ENCODE peak calls at places on chromosomes 4 and X, in ten cellular contexts. One of them, this sample, is unnamed.

GRCh38 chr4:110917835-110918234 is 295.0 kb upstream of the PITX2 start:
- DNase-seq in NCI-H2029: no peak
- DNase-seq in right cardiac atrium: no peak
- DNase-seq in stimulated activated CD4-positive, alpha-beta T cell treated with anti-CD3 and anti-CD28 coated beads, Interleukin-2, amount 100 ng/mL, for 4 hours: no peak
- DNase-seq in NCI-H1694: no peak
- DNase-seq in posterior vena cava: no peak
- DNase-seq in fibroblast of gingiva: no peak
- DNase-seq in iPS DF 6.9: no peak
- DNase-seq in ELR: no peak
- DNase-seq in epithelial cell of prostate: no peak
- DNase-seq in this sample: no peak

GRCh38 chr4:169603312-169603711 is 9.1 kb downstream of the NEK1 start:
- DNase-seq in NCI-H1694: no peak
- DNase-seq in ELR: no peak
- DNase-seq in epithelial cell of prostate: no peak
- DNase-seq in iPS DF 6.9: no peak
- DNase-seq in NCI-H2029: no peak
- DNase-seq in stimulated activated CD4-positive, alpha-beta T cell treated with anti-CD3 and anti-CD28 coated beads, Interleukin-2, amount 100 ng/mL, for 4 hours: no peak
- DNase-seq in right cardiac atrium: no peak
- DNase-seq in posterior vena cava: no peak
- DNase-seq in fibroblast of gingiva: no peak
- DNase-seq in this sample: no peak

GRCh38 chrX:111467896-111468295 is 43.5 kb upstream of the SERTM2 start:
- DNase-seq in iPS DF 6.9: no peak
- DNase-seq in ELR: no peak
- DNase-seq in right cardiac atrium: peak
- DNase-seq in fibroblast of gingiva: no peak
- DNase-seq in posterior vena cava: peak
- DNase-seq in NCI-H1694: no peak
- DNase-seq in stimulated activated CD4-positive, alpha-beta T cell treated with anti-CD3 and anti-CD28 coated beads, Interleukin-2, amount 100 ng/mL, for 4 hours: no peak
- DNase-seq in NCI-H2029: no peak
- DNase-seq in epithelial cell of prostate: no peak
- DNase-seq in this sample: no peak

GRCh38 chrX:149721778-149722177 is 9.9 kb downstream of the MAGEA11 start:
- DNase-seq in NCI-H2029: no peak
- DNase-seq in fibroblast of gingiva: no peak
- DNase-seq in epithelial cell of prostate: no peak
- DNase-seq in ELR: no peak
- DNase-seq in stimulated activated CD4-positive, alpha-beta T cell treated with anti-CD3 and anti-CD28 coated beads, Interleukin-2, amount 100 ng/mL, for 4 hours: no peak
- DNase-seq in posterior vena cava: no peak
- DNase-seq in NCI-H1694: no peak
- DNase-seq in right cardiac atrium: no peak
- DNase-seq in iPS DF 6.9: no peak
- DNase-seq in this sample: no peak

GRCh38 chr4:6195602-6196319 is 4.6 kb downstream of the JAKMIP1 start:
- DNase-seq in iPS DF 6.9: no peak
- DNase-seq in NCI-H2029: peak
- DNase-seq in fibroblast of gingiva: no peak
- DNase-seq in epithelial cell of prostate: no peak
- DNase-seq in NCI-H1694: peak
- DNase-seq in ELR: no peak
- DNase-seq in posterior vena cava: no peak
- DNase-seq in right cardiac atrium: no peak
- DNase-seq in stimulated activated CD4-positive, alpha-beta T cell treated with anti-CD3 and anti-CD28 coated beads, Interleukin-2, amount 100 ng/mL, for 4 hours: no peak
- DNase-seq in this sample: no peak

GRCh38 chr4:140615451-140615850 is 46.7 kb upstream of the UCP1 start:
- DNase-seq in posterior vena cava: no peak
- DNase-seq in right cardiac atrium: no peak
- DNase-seq in iPS DF 6.9: no peak
- DNase-seq in epithelial cell of prostate: no peak
- DNase-seq in NCI-H1694: no peak
- DNase-seq in ELR: no peak
- DNase-seq in NCI-H2029: no peak
- DNase-seq in stimulated activated CD4-positive, alpha-beta T cell treated with anti-CD3 and anti-CD28 coated beads, Interleukin-2, amount 100 ng/mL, for 4 hours: no peak
- DNase-seq in fibroblast of gingiva: no peak
- DNase-seq in this sample: no peak

GRCh38 chrX:129650821-129651510 is 3.8 kb downstream of the APLN start:
- DNase-seq in NCI-H2029: no peak
- DNase-seq in stimulated activated CD4-positive, alpha-beta T cell treated with anti-CD3 and anti-CD28 coated beads, Interleukin-2, amount 100 ng/mL, for 4 hours: no peak
- DNase-seq in posterior vena cava: no peak
- DNase-seq in fibroblast of gingiva: no peak
- DNase-seq in ELR: no peak
- DNase-seq in right cardiac atrium: no peak
- DNase-seq in iPS DF 6.9: no peak
- DNase-seq in epithelial cell of prostate: no peak
- DNase-seq in NCI-H1694: no peak
- DNase-seq in this sample: no peak

GRCh38 chr4:85703098-85703497 is 228.1 kb downstream of the ARHGAP24 start:
- DNase-seq in ELR: no peak
- DNase-seq in NCI-H2029: no peak
- DNase-seq in iPS DF 6.9: no peak
- DNase-seq in fibroblast of gingiva: no peak
- DNase-seq in epithelial cell of prostate: no peak
- DNase-seq in NCI-H1694: no peak
- DNase-seq in right cardiac atrium: no peak
- DNase-seq in stimulated activated CD4-positive, alpha-beta T cell treated with anti-CD3 and anti-CD28 coated beads, Interleukin-2, amount 100 ng/mL, for 4 hours: no peak
- DNase-seq in posterior vena cava: no peak
- DNase-seq in this sample: no peak

GRCh38 chrX:45070116-45071007 is 130.3 kb downstream of the DIPK2B start:
- DNase-seq in epithelial cell of prostate: no peak
- DNase-seq in NCI-H1694: peak
- DNase-seq in NCI-H2029: peak
- DNase-seq in ELR: peak
- DNase-seq in posterior vena cava: no peak
- DNase-seq in iPS DF 6.9: no peak
- DNase-seq in right cardiac atrium: no peak
- DNase-seq in fibroblast of gingiva: peak
- DNase-seq in stimulated activated CD4-positive, alpha-beta T cell treated with anti-CD3 and anti-CD28 coated beads, Interleukin-2, amount 100 ng/mL, for 4 hours: no peak
- DNase-seq in this sample: peak

GRCh38 chr4:70902577-70903281 is 560 bp downstream of the MOB1B start:
- DNase-seq in right cardiac atrium: no peak
- DNase-seq in ELR: peak
- DNase-seq in NCI-H1694: no peak
- DNase-seq in posterior vena cava: peak
- DNase-seq in fibroblast of gingiva: no peak
- DNase-seq in iPS DF 6.9: no peak
- DNase-seq in NCI-H2029: no peak
- DNase-seq in stimulated activated CD4-positive, alpha-beta T cell treated with anti-CD3 and anti-CD28 coated beads, Interleukin-2, amount 100 ng/mL, for 4 hours: no peak
- DNase-seq in epithelial cell of prostate: no peak
- DNase-seq in this sample: peak

GRCh38 chr4:36187723-36188333 is 56.5 kb downstream of the ARAP2 start:
- DNase-seq in right cardiac atrium: no peak
- DNase-seq in epithelial cell of prostate: no peak
- DNase-seq in NCI-H1694: peak
- DNase-seq in stimulated activated CD4-positive, alpha-beta T cell treated with anti-CD3 and anti-CD28 coated beads, Interleukin-2, amount 100 ng/mL, for 4 hours: no peak
- DNase-seq in ELR: peak
- DNase-seq in posterior vena cava: no peak
- DNase-seq in iPS DF 6.9: no peak
- DNase-seq in fibroblast of gingiva: no peak
- DNase-seq in NCI-H2029: peak
- DNase-seq in this sample: peak

GRCh38 chr4:147596377-147596776 is 20.8 kb upstream of the TMEM184C start:
- DNase-seq in posterior vena cava: no peak
- DNase-seq in stimulated activated CD4-positive, alpha-beta T cell treated with anti-CD3 and anti-CD28 coated beads, Interleukin-2, amount 100 ng/mL, for 4 hours: no peak
- DNase-seq in NCI-H1694: no peak
- DNase-seq in NCI-H2029: no peak
- DNase-seq in iPS DF 6.9: no peak
- DNase-seq in right cardiac atrium: no peak
- DNase-seq in ELR: no peak
- DNase-seq in fibroblast of gingiva: no peak
- DNase-seq in epithelial cell of prostate: no peak
- DNase-seq in this sample: no peak

GRCh38 chrX:43750248-43750676 is 94.2 kb downstream of the MAOA start:
- DNase-seq in posterior vena cava: no peak
- DNase-seq in right cardiac atrium: peak
- DNase-seq in epithelial cell of prostate: no peak
- DNase-seq in fibroblast of gingiva: peak
- DNase-seq in NCI-H2029: peak
- DNase-seq in NCI-H1694: peak
- DNase-seq in stimulated activated CD4-positive, alpha-beta T cell treated with anti-CD3 and anti-CD28 coated beads, Interleukin-2, amount 100 ng/mL, for 4 hours: peak
- DNase-seq in ELR: peak
- DNase-seq in iPS DF 6.9: no peak
- DNase-seq in this sample: peak

GRCh38 chrX:2629316-2630168 is 61.6 kb upstream of the CD99 start:
- DNase-seq in NCI-H2029: no peak
- DNase-seq in epithelial cell of prostate: no peak
- DNase-seq in fibroblast of gingiva: no peak
- DNase-seq in right cardiac atrium: no peak
- DNase-seq in iPS DF 6.9: no peak
- DNase-seq in NCI-H1694: no peak
- DNase-seq in ELR: no peak
- DNase-seq in stimulated activated CD4-positive, alpha-beta T cell treated with anti-CD3 and anti-CD28 coated beads, Interleukin-2, amount 100 ng/mL, for 4 hours: no peak
- DNase-seq in posterior vena cava: no peak
- DNase-seq in this sample: no peak

GRCh38 chr4:51836531-51836930 is 6.4 kb upstream of the DCUN1D4 start:
- DNase-seq in epithelial cell of prostate: no peak
- DNase-seq in posterior vena cava: no peak
- DNase-seq in right cardiac atrium: no peak
- DNase-seq in stimulated activated CD4-positive, alpha-beta T cell treated with anti-CD3 and anti-CD28 coated beads, Interleukin-2, amount 100 ng/mL, for 4 hours: no peak
- DNase-seq in ELR: peak
- DNase-seq in NCI-H1694: no peak
- DNase-seq in NCI-H2029: no peak
- DNase-seq in iPS DF 6.9: no peak
- DNase-seq in fibroblast of gingiva: peak
- DNase-seq in this sample: no peak

GRCh38 chrX:55008571-55009358 is 8.6 kb downstream of the APEX2 start:
- DNase-seq in right cardiac atrium: peak
- DNase-seq in ELR: peak
- DNase-seq in posterior vena cava: no peak
- DNase-seq in iPS DF 6.9: no peak
- DNase-seq in NCI-H1694: no peak
- DNase-seq in fibroblast of gingiva: no peak
- DNase-seq in NCI-H2029: no peak
- DNase-seq in epithelial cell of prostate: no peak
- DNase-seq in stimulated activated CD4-positive, alpha-beta T cell treated with anti-CD3 and anti-CD28 coated beads, Interleukin-2, amount 100 ng/mL, for 4 hours: no peak
- DNase-seq in this sample: no peak

GRCh38 chrX:111284615-111285294 is 14.5 kb upstream of the CAPN6 start:
- DNase-seq in epithelial cell of prostate: no peak
- DNase-seq in NCI-H1694: no peak
- DNase-seq in right cardiac atrium: no peak
- DNase-seq in posterior vena cava: no peak
- DNase-seq in fibroblast of gingiva: no peak
- DNase-seq in iPS DF 6.9: no peak
- DNase-seq in ELR: no peak
- DNase-seq in NCI-H2029: no peak
- DNase-seq in stimulated activated CD4-positive, alpha-beta T cell treated with anti-CD3 and anti-CD28 coated beads, Interleukin-2, amount 100 ng/mL, for 4 hours: no peak
- DNase-seq in this sample: no peak

GRCh38 chr4:88195666-88196365 is 37.4 kb upstream of the ABCG2 start:
- DNase-seq in NCI-H1694: no peak
- DNase-seq in right cardiac atrium: no peak
- DNase-seq in ELR: no peak
- DNase-seq in epithelial cell of prostate: no peak
- DNase-seq in posterior vena cava: no peak
- DNase-seq in NCI-H2029: no peak
- DNase-seq in iPS DF 6.9: no peak
- DNase-seq in fibroblast of gingiva: no peak
- DNase-seq in stimulated activated CD4-positive, alpha-beta T cell treated with anti-CD3 and anti-CD28 coated beads, Interleukin-2, amount 100 ng/mL, for 4 hours: no peak
- DNase-seq in this sample: no peak

This sample was measured in NCI-H1105 treated with DMSO at 0.1 percent for 48 hours.